ENCODE peak calls at places on chromosomes 5 and 9, in six cellular contexts. Q, D, E, W, U and J are unnamed samples.

GRCh38 chr9:121071356-121071755 is 3.4 kb upstream of the CNTRL start:
- DNase-seq in Q (no peak), D (no peak), E (no peak), W (no peak), U (no peak), J (no peak)

GRCh38 chr9:93196095-93197055 is 12.4 kb downstream of the WNK2 start:
- DNase-seq in Q (peak), D (no peak), E (no peak), W (no peak), U (no peak), J (no peak)

GRCh38 chr5:10233505-10233904 is 16.2 kb downstream of the ATPSCKMT start:
- DNase-seq in Q (peak), D (no peak), E (no peak), W (peak), U (no peak), J (no peak)

GRCh38 chr9:137688725-137689124 is 69.9 kb downstream of the EHMT1 start:
- DNase-seq in Q (no peak), D (no peak), E (no peak), W (no peak), U (no peak), J (no peak)

GRCh38 chr5:5665225-5666075 is 243.0 kb downstream of the ICE1 start:
- DNase-seq in Q (no peak), D (no peak), E (no peak), W (no peak), U (no peak), J (no peak)

GRCh38 chr5:98428806-98429205 is 344.7 kb upstream of the RGMB start:
- DNase-seq in Q (no peak), D (no peak), E (no peak), W (no peak), U (no peak), J (no peak)

GRCh38 chr5:142532416-142533176 is 153.3 kb downstream of the FGF1 start:
- DNase-seq in Q (no peak), D (no peak), E (no peak), W (no peak), U (no peak), J (no peak)

GRCh38 chr5:148107608-148108007 is 43.8 kb downstream of the SPINK5 start:
- DNase-seq in Q (no peak), D (no peak), E (peak), W (no peak), U (no peak), J (no peak)

GRCh38 chr9:133842174-133842573 is 104.0 kb upstream of the SARDH start:
- DNase-seq in Q (no peak), D (no peak), E (peak), W (peak), U (no peak), J (no peak)

GRCh38 chr5:175687231-175687701 is 29.4 kb downstream of the HRH2 start:
- DNase-seq in Q (no peak), D (no peak), E (no peak), W (no peak), U (no peak), J (peak)

GRCh38 chr5:60856059-60856458 is 12.0 kb upstream of the ELOVL7 start:
- DNase-seq in Q (no peak), D (no peak), E (no peak), W (no peak), U (no peak), J (no peak)